ENCODE peak calls at places on chromosomes 2 and 18, in ten cellular contexts. W is adipocyte; X is AG04450; G is Caco-2; U is epithelial cell of esophagus; R is CD4-positive, CD25-positive, alpha-beta regulatory T cell; Z is GM23248; Q is brain microvascular endothelial cell; L is HFF-Myc; N is AG09309. E is an unnamed sample.
A peak's percentile ranks its signal among the peaks of the same experiment; 100 is the strongest.

GRCh38 chr2:133773862-133774674 is 205.8 kb upstream of the NCKAP5 start:
- DNase-seq in W (no peak), X (no peak), G (no peak), U (no peak), R (no peak), Z (no peak), Q (no peak), L (no peak), N (no peak), E (no peak)

GRCh38 chr2:10414000-10414451 is 34.1 kb downstream of the ODC1 start:
- DNase-seq in W (no peak), X (no peak), G (no peak), U (peak; percentile 70), R (no peak), Z (peak; percentile 58), Q (peak; percentile 25), L (no peak), N (no peak), E (no peak)

GRCh38 chr18:25056456-25056855 is 295.5 kb downstream of the ZNF521 start:
- DNase-seq in W (no peak), X (no peak), G (no peak), U (no peak), R (no peak), Z (no peak), Q (no peak), L (no peak), N (no peak), E (no peak)

GRCh38 chr2:222844323-222844722 is 16.5 kb upstream of the ACSL3 start:
- DNase-seq in W (peak; percentile 84), X (peak; percentile 58), G (no peak), U (peak; percentile 92), R (no peak), Z (peak; percentile 97), Q (peak; percentile 82), L (peak; percentile 55), N (peak; percentile 76), E (peak; percentile 57)

GRCh38 chr2:239326831-239327535 is 73.8 kb downstream of the HDAC4 start:
- DNase-seq in W (no peak), X (no peak), G (no peak), U (peak; percentile 56), R (peak; percentile 58), Z (no peak), Q (no peak), L (no peak), N (no peak), E (no peak)

GRCh38 chr2:158894078-158894477 is 74.4 kb upstream of the TANC1 start:
- DNase-seq in W (peak; percentile 20), X (peak; percentile 11), G (peak; percentile 42), U (peak; percentile 95), R (no peak), Z (peak; percentile 84), Q (peak; percentile 42), L (peak; percentile 25), N (peak; percentile 66), E (no peak)

GRCh38 chr2:104873689-104874054 is 19.8 kb downstream of the POU3F3 start:
- DNase-seq in W (no peak), X (no peak), G (no peak), U (no peak), R (no peak), Z (no peak), Q (no peak), L (no peak), N (no peak), E (no peak)

GRCh38 chr2:128980475-128980874 is 661.8 kb upstream of the HS6ST1 start:
- DNase-seq in W (no peak), X (no peak), G (no peak), U (no peak), R (no peak), Z (no peak), Q (no peak), L (no peak), N (no peak), E (no peak)

GRCh38 chr2:232523682-232524597 is 2.0 kb upstream of the CHRND start:
- DNase-seq in W (peak; percentile 51), X (no peak), G (no peak), U (peak; percentile 48), R (no peak), Z (peak; percentile 49), Q (no peak), L (no peak), N (no peak), E (no peak)

GRCh38 chr2:112995346-112995920 is 9.8 kb upstream of the IL36A start:
- DNase-seq in W (no peak), X (no peak), G (no peak), U (no peak), R (peak; percentile 39), Z (no peak), Q (no peak), L (no peak), N (no peak), E (no peak)

GRCh38 chr2:38315707-38316333 is 61.3 kb downstream of the ATL2 start:
- DNase-seq in W (peak; percentile 79), X (no peak), G (peak; percentile 66), U (peak; percentile 49), R (peak; percentile 44), Z (peak; percentile 63), Q (peak; percentile 53), L (peak; percentile 29), N (no peak), E (no peak)

GRCh38 chr18:10726198-10727068 is 200.6 kb downstream of the NAPG start:
- DNase-seq in W (no peak), X (no peak), G (no peak), U (peak; percentile 23), R (no peak), Z (no peak), Q (no peak), L (no peak), N (no peak), E (no peak)

GRCh38 chr2:95026471-95027368 is 1.2 kb downstream of the MAL start:
- DNase-seq in W (no peak), X (no peak), G (no peak), U (no peak), R (no peak), Z (no peak), Q (no peak), L (no peak), N (no peak), E (no peak)

GRCh38 chr18:36829362-36830140 is 624 bp downstream of the KIAA1328 start:
- DNase-seq in W (no peak), X (no peak), G (peak; percentile 2), U (peak; percentile 35), R (no peak), Z (peak; percentile 63), Q (no peak), L (no peak), N (no peak), E (no peak)

GRCh38 chr2:43073373-43073772 is 153.0 kb downstream of the ZFP36L2 start:
- DNase-seq in W (peak; percentile 89), X (no peak), G (peak; percentile 24), U (peak; percentile 97), R (no peak), Z (peak; percentile 80), Q (no peak), L (no peak), N (no peak), E (no peak)

GRCh38 chr2:79846878-79847277 is 334.0 kb downstream of the CTNNA2 start:
- DNase-seq in W (no peak), X (no peak), G (no peak), U (no peak), R (no peak), Z (no peak), Q (no peak), L (no peak), N (no peak), E (no peak)

GRCh38 chr18:66046025-66046602 is 295.3 kb downstream of the CDH7 start:
- DNase-seq in W (no peak), X (no peak), G (peak; percentile 4), U (no peak), R (no peak), Z (no peak), Q (no peak), L (no peak), N (no peak), E (no peak)

GRCh38 chr18:66048404-66048803 is 297.6 kb downstream of the CDH7 start:
- DNase-seq in W (no peak), X (no peak), G (no peak), U (no peak), R (no peak), Z (no peak), Q (no peak), L (no peak), N (no peak), E (no peak)

GRCh38 chr18:66043009-66043408 is 292.2 kb downstream of the CDH7 start:
- DNase-seq in W (no peak), X (no peak), G (no peak), U (no peak), R (no peak), Z (no peak), Q (no peak), L (no peak), N (no peak), E (no peak)
- H3K4me3 ChIP-seq in W (no peak overlapping the region), X (no peak overlapping the region), G (no peak overlapping the region), U (no peak overlapping the region), R (no peak overlapping the region), Z (no peak overlapping the region), Q (no peak overlapping the region), L (no peak overlapping the region), N (no peak overlapping the region), E (no peak overlapping the region)

GRCh38 chr18:24015897-24016631 is 1.5 kb downstream of the TTC39C start:
- DNase-seq in W (no peak), X (no peak), G (no peak), U (no peak), R (no peak), Z (peak; percentile 20), Q (no peak), L (no peak), N (no peak), E (no peak)
- H3K4me3 ChIP-seq in W (peak overlapping the region; percentile 87), X (peak overlapping the region; percentile 87), G (peak overlapping the region; percentile 72), U (peak overlapping the region; percentile 81), R (peak overlapping the region; percentile 99), Z (peak overlapping the region; percentile 83), Q (peak overlapping the region; percentile 81), L (peak overlapping the region; percentile 76), N (peak overlapping the region; percentile 83), E (peak overlapping the region; percentile 88)

DNA sequence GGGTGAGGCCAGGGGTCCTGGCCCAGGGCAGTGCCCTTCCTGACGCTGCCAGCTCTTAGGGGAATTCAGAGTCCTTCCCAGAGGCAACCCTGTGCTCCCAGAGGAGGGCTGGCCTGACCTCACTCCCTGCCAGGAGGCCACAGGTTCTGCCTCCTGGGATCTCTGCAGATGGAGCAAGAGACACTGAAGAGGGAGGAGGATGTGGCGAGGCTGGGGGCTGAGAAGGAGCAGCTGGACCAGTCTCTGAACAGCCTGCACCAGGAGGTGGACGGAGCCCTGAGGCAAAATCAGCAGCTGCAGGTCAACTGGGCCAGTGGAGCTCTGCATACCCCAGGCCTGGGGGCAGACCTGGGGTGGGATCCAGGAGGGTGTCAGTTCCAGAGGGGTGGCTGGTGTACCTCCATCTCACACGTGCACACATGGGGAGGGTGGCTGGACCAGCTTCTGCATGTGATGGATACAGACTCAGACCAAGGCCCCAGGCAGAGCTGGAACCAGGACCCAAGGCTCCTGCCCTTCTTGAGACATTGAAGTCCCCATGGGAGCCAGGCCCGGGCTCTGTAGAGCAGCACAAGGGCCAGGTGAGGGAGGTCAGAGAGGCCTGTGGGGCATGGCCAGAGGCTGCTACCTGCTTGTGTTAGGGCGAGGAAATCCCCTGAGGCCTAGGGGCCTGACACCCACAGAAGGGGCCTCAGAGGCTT is 9.7 kb upstream of the SNED1 start:
- DNase-seq in W (no peak), X (no peak), G (no peak), U (no peak), R (no peak), Z (no peak), Q (no peak), L (no peak), N (no peak), E (no peak)
- H3K4me3 ChIP-seq in W (peak overlapping the region; percentile 68), X (no peak overlapping the region), G (no peak overlapping the region), U (no peak overlapping the region), R (no peak overlapping the region), Z (no peak overlapping the region), Q (no peak overlapping the region), L (no peak overlapping the region), N (no peak overlapping the region), E (no peak overlapping the region)

GRCh38 chr2:27264253-27264752 is 1.5 kb upstream of the SLC30A3 start:
- DNase-seq in W (peak; percentile 33), X (no peak), G (peak; percentile 44), U (no peak), R (no peak), Z (no peak), Q (no peak), L (no peak), N (no peak), E (no peak)
- H3K4me3 ChIP-seq in W (no peak overlapping the region), X (no peak overlapping the region), G (peak overlapping the region; percentile 50), U (no peak overlapping the region), R (no peak overlapping the region), Z (no peak overlapping the region), Q (no peak overlapping the region), L (peak overlapping the region; percentile 34), N (no peak overlapping the region), E (no peak overlapping the region)

E was measured in epithelial cell of proximal tubule.